ENCODE peak calls at places on chromosomes 12 and 14, in seven cellular contexts. P is H1, U is IMR-90, V is neuronal stem cell, H is H9, N is mesendoderm, X is mesenchymal stem cell. K is an unnamed sample.

GRCh38 chr14:77041837-77042557 is 13.5 kb upstream of the IRF2BPL start:
- DNase-seq in N (no peak), H (no peak), V (no peak), U (peak), P (no peak), X (peak), K (peak)

GRCh38 chr12:122851820-122852219 is 16.6 kb downstream of the HIP1R start:
- DNase-seq in H (no peak), U (peak), V (no peak), N (no peak), X (peak), P (no peak), K (no peak)

GRCh38 chr12:65759735-65760134 is 64.5 kb upstream of the HMGA2 start:
- DNase-seq in N (no peak), V (no peak), H (no peak), P (no peak), U (no peak), X (no peak), K (no peak)

GRCh38 chr12:90086281-90086680 is 377.6 kb upstream of the ATP2B1 start:
- DNase-seq in U (peak), X (peak), H (no peak), N (no peak), P (no peak), V (no peak), K (peak)

GRCh38 chr12:107379852-107380567 is 286.7 kb upstream of the CRY1 start:
- DNase-seq in V (no peak), P (no peak), N (no peak), H (no peak), X (no peak), U (peak), K (no peak)

GRCh38 chr14:85254718-85255117 is 275.2 kb upstream of the FLRT2 start:
- DNase-seq in P (no peak), U (no peak), N (no peak), X (no peak), H (no peak), V (no peak), K (no peak)

GRCh38 chr14:21268612-21269251 is 510 bp downstream of the HNRNPC start:
- DNase-seq in H (no peak), V (peak), U (peak), P (no peak), X (peak), N (peak), K (no peak)

GRCh38 chr14:100770046-100770445 is 43.4 kb downstream of the DLK1 start:
- DNase-seq in V (no peak), X (no peak), P (no peak), N (no peak), U (no peak), H (no peak), K (no peak)

GRCh38 chr14:57831981-57832380 is 33.9 kb downstream of the SLC35F4 start:
- DNase-seq in H (peak), P (no peak), V (peak), X (no peak), U (no peak), N (peak), K (no peak)

GRCh38 chr14:69170848-69171247 is 17.9 kb upstream of the DCAF5 start:
- DNase-seq in H (no peak), X (no peak), U (peak), P (no peak), N (no peak), V (no peak), K (no peak)

GRCh38 chr12:109358154-109358869 is 10.6 kb downstream of the MYO1H start:
- DNase-seq in H (no peak), P (no peak), X (no peak), U (peak), N (no peak), V (no peak), K (no peak)

GRCh38 chr14:58814476-58814875 is 176.7 kb downstream of the DACT1 start:
- DNase-seq in H (no peak), V (no peak), X (no peak), U (no peak), P (no peak), N (no peak), K (no peak)

GRCh38 chr12:49934505-49934904 is 16.0 kb upstream of the AQP2 start:
- DNase-seq in U (no peak), V (no peak), H (no peak), P (no peak), X (no peak), N (no peak), K (no peak)

GRCh38 chr12:31687101-31687527 is 27.6 kb downstream of the ETFBKMT start:
- DNase-seq in U (no peak), V (no peak), X (no peak), H (no peak), N (no peak), P (no peak), K (peak)

GRCh38 chr12:21819678-21820077 is 45.2 kb upstream of the KCNJ8 start:
- DNase-seq in U (no peak), P (no peak), H (no peak), V (no peak), N (peak), X (no peak), K (no peak)

GRCh38 chr14:74048291-74048690 is 29.1 kb downstream of the BBOF1 start:
- DNase-seq in H (peak), V (no peak), U (peak), X (no peak), P (peak), N (peak), K (peak)

GRCh38 chr14:69547701-69548348 is 26.8 kb downstream of the CCDC177 start:
- DNase-seq in V (peak), H (peak), N (peak), U (no peak), X (peak), P (peak), K (no peak)

GRCh38 chr12:57236224-57236924 is 6.9 kb downstream of the SHMT2 start:
- DNase-seq in H (peak), U (no peak), P (peak), V (no peak), N (peak), X (no peak), K (no peak)

GRCh38 chr14:100620437-100621100 is 33.4 kb upstream of the BEGAIN start:
- DNase-seq in N (no peak), V (no peak), U (no peak), X (no peak), H (no peak), P (no peak), K (no peak)

GRCh38 chr12:127811988-127812387 is 455.0 kb upstream of the TMEM132C start:
- DNase-seq in X (peak), U (no peak), N (peak), P (no peak), H (peak), V (peak), K (peak)

GRCh38 chr12:104416637-104417036 is 40.1 kb upstream of the CHST11 start:
- DNase-seq in X (no peak), N (no peak), H (no peak), P (no peak), V (no peak), U (no peak), K (no peak)

GRCh38 chr12:122513660-122514059 is 12.9 kb upstream of the ZCCHC8 start:
- DNase-seq in H (no peak), P (no peak), V (no peak), X (no peak), N (no peak), U (no peak), K (no peak)

GRCh38 chr12:112121780-112122565 is 3.4 kb upstream of the TRAFD1 start:
- DNase-seq in H (peak), X (peak), V (no peak), N (peak), P (no peak), U (peak), K (no peak)

GRCh38 chr12:128418944-128419343 is 152.0 kb downstream of the TMEM132C start:
- DNase-seq in X (no peak), H (no peak), U (no peak), N (no peak), V (no peak), P (no peak), K (no peak)

GRCh38 chr12:51028811-51029146 is 2.6 kb upstream of the SLC11A2 start:
- DNase-seq in H (no peak), P (no peak), N (peak), U (no peak), X (peak), V (no peak), K (peak)

GRCh38 chr14:105857223-105857815 is 330.9 kb downstream of the TMEM121 start:
- DNase-seq in H (no peak), U (no peak), V (no peak), X (no peak), N (no peak), P (no peak), K (no peak)

GRCh38 chr12:29734748-29735147 is 49.0 kb downstream of the TMTC1 start:
- DNase-seq in V (no peak), X (no peak), N (no peak), P (no peak), H (no peak), U (no peak), K (no peak)

GRCh38 chr14:21317433-21317832 is 37.5 kb downstream of the RPGRIP1 start:
- DNase-seq in N (no peak), H (no peak), V (no peak), U (no peak), P (no peak), X (no peak), K (no peak)

GRCh38 chr12:10610188-10610587 is 3.2 kb downstream of the MAGOHB start:
- DNase-seq in V (no peak), N (no peak), H (no peak), U (no peak), P (no peak), X (no peak), K (no peak)

GRCh38 chr12:112419269-112420133 is 754 bp downstream of the PTPN11 start:
- DNase-seq in H (peak), U (peak), V (peak), N (peak), P (no peak), X (peak), K (peak)

GRCh38 chr12:20415641-20416040 is 47.3 kb downstream of the PDE3A start:
- DNase-seq in X (no peak), H (no peak), P (no peak), N (no peak), V (no peak), U (no peak), K (no peak)

GRCh38 chr12:109212460-109213115 is 96.2 kb downstream of the ACACB start:
- DNase-seq in N (no peak), P (no peak), X (no peak), U (no peak), H (no peak), V (no peak), K (no peak)

GRCh38 chr12:71662861-71663560 is 637 bp downstream of the ZFC3H1 start:
- DNase-seq in H (peak), X (peak), N (peak), U (peak), V (peak), P (peak), K (peak)

GRCh38 chr14:103730490-103731035 is 15.0 kb downstream of the ZFYVE21 start:
- DNase-seq in H (no peak), P (no peak), N (no peak), X (no peak), V (no peak), U (no peak), K (no peak)

GRCh38 chr12:118061011-118061875 is at the start of gene WSB2:
- DNase-seq in V (peak), H (peak), U (peak), N (peak), X (peak), P (peak), K (no peak)

GRCh38 chr12:57173089-57173488 is 25.7 kb upstream of the LRP1-AS start:
- DNase-seq in N (peak), U (no peak), V (no peak), X (peak), H (peak), P (peak), K (peak)

GRCh38 chr12:84036912-84037311 is 875.7 kb downstream of the SLC6A15 start:
- DNase-seq in N (no peak), H (no peak), V (no peak), P (no peak), X (no peak), U (no peak), K (no peak)

DNA sequence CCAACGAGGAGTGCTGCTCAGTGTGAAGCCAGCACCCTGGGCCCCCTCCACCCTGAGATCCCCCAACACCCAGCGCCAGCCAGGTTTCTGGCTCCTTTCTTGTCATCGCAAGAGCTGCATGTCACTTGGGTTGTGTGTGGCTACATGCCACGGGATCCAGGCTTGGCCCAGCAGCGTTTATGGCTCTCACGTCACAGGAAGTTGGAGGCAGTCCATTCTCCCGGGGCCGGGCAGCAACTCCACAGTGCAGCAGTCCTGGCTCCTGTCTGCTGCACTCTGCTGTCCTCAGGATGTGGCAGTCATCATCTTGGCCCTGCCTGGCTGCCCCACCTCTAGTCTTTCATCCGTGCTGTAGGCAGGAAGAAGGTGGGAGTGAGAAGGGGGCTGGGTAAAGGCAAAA is 78.3 kb downstream of the AACS start:
- DNase-seq in N (peak), X (peak), V (no peak), H (no peak), U (peak), P (no peak), K (peak)
- H4K8ac ChIP-seq in N (no peak), X (no peak), V (no peak), H (no peak), U (no peak), P (peak), K (no peak)

DNA sequence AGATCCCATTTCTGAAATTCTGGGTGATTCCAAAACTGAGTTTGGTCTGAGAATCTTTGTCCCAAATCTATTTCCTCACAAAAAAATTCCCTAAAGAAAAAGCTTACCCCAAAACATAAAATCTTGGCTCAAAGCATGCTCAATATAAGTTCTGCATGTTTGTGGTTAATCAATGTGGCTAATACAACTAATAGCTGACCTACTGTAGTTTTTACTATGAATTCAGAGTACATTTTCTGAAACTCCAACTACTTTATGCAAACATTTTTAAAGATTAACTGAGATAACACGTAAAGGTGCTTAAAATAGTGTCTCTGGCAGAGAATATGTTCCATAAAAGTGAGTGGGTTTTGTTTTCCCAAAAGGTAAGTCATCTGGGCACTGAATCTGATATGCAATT is 133.1 kb downstream of the MED13L start:
- DNase-seq in V (no peak), U (no peak), H (no peak), P (no peak), X (no peak), N (no peak), K (no peak)
- H2BK5ac ChIP-seq in V (no peak), U (peak), H (no peak), P (no peak), X (no peak), N (no peak), K (no peak)

DNA sequence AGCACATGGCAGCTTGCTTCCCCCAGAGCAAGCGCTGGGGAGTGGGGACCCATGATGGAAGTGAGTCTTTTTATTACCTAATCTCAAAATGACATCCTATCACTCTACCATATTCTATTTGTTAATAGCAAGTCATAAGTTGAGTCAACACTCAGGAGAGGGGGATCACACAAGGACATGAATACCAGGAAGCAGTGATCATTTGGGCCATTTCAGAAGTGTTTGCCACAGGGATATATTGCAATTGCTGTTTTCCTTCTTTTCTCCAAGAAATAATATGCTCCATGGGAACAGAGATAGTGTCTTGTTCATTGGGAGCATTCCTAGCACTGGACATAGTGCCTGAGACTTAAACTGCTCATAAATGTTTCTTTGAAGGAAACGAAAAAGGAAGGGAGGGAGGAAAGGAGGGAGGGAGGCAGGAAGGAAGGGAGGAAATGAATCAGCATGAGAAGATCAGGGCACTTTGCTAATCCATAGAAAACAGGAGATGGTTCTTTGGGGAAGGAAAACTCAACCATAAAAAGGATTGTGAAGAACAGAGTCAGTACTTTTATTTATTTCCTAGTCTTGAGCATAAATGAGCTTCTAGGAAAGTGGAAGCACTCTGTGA is 39.2 kb upstream of the EEA1 start:
- DNase-seq in N (no peak), V (no peak), U (peak), X (peak), H (no peak), P (no peak), K (no peak)
- H4K8ac ChIP-seq in N (no peak), V (no peak), U (peak), X (no peak), H (no peak), P (no peak), K (no peak)

DNA sequence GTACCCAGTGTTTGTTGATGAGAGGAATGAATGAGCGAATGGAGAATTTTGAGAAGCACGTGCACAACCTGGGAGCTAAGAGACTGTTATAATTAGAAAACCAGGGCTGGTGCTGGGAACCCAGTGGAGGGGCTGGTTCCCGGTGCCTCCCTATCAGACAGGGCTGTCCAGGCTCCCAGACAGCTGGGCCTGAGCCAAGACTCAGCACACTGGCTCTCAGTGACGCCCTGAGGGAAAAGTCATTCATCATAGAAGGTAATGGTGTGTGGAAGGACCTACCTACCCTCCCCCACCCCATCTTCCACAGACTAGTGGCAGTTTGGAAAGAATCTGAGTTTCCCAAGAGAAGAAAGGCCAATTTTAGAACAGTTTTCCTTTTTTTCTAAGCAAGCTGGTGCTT is 34.7 kb downstream of the KCNA5 start:
- DNase-seq in N (no peak), H (no peak), X (no peak), V (no peak), U (no peak), P (no peak), K (peak)
- H2BK5ac ChIP-seq in N (no peak), H (no peak), X (no peak), V (no peak), U (no peak), P (no peak), K (no peak)

GRCh38 chr12:4932576-4932975 is 22.9 kb downstream of the KCNA1 start:
- DNase-seq in H (no peak), N (no peak), U (no peak), X (no peak), V (no peak), P (no peak), K (no peak)
- H4K8ac ChIP-seq in H (no peak), N (no peak), U (no peak), X (no peak), V (no peak), P (no peak), K (no peak)

DNA sequence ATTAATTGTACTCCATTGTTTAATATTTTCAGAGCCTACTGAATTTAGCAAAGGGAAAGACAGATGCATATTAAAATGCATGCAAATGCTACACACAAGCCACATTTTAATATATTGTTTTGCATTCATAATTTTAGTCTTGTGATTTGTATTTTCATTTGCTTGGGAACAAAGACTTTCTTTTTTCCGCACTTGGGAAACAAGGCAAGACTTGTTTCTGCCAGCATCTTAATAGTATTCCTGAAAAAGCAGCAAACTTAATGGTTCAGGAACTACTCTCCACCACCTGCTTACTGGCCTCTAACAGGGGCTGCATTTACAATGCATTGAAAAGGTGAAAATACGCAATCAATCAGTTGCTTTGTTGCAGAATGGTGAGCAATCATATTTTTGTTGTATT is 144.0 kb upstream of the BTG1 start:
- DNase-seq in X (no peak), U (no peak), H (no peak), V (no peak), P (no peak), N (no peak), K (no peak)
- H2BK5ac ChIP-seq in X (no peak), U (peak), H (no peak), V (no peak), P (no peak), N (no peak), K (no peak)

DNA sequence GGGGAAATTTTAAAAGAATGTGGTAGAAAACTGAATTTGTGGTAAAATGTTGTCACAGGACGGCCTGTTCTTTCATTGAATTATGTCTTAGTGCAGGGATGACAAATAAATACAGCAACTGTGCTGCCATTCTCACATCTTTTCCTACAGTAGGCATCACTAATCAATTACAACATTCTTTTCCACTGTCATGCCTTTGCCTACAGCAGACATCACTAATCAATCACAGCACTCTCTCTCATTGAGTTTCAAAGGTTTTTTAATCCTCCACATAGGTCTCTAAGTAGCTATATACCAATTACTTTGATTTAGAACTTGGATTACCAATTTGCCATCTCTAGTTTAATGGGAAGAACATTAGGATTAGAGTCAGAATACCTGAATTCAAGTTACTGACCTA is 30.1 kb downstream of the NTF3 start:
- DNase-seq in N (peak), V (no peak), X (no peak), H (no peak), P (no peak), U (no peak), K (no peak)
- H4K8ac ChIP-seq in N (no peak), V (no peak), X (no peak), H (no peak), P (no peak), U (no peak), K (no peak)